ENCODE peak calls at places on chromosome 11, in four cellular contexts. Q, J, O and X are unnamed samples.

GRCh38 chr11:107157146-107157808 is 139.0 kb upstream of the GUCY1A2 start:
- DNase-seq in Q (no peak), J (no peak), O (no peak), X (no peak)

GRCh38 chr11:64088159-64089026 is 52.7 kb downstream of the FLRT1 start:
- DNase-seq in Q (no peak), J (no peak), O (no peak), X (no peak)

GRCh38 chr11:117045196-117045595 is 53.0 kb downstream of the SIK3 start:
- DNase-seq in Q (no peak), J (peak), O (peak), X (no peak)

GRCh38 chr11:122045181-122045586 is 70.8 kb downstream of the BLID start:
- DNase-seq in Q (no peak), J (no peak), O (peak), X (no peak)

GRCh38 chr11:24267015-24267414 is 229.8 kb upstream of the LUZP2 start:
- DNase-seq in Q (no peak), J (no peak), O (no peak), X (peak)

GRCh38 chr11:108364159-108364558 is 103.2 kb downstream of the C11orf65 start:
- DNase-seq in Q (no peak), J (no peak), O (no peak), X (no peak)

GRCh38 chr11:68038718-68039525 is at the start of gene TCIRG1:
- DNase-seq in Q (peak), J (no peak), O (peak), X (peak)

GRCh38 chr11:130544266-130544665 is 95.8 kb downstream of the ADAMTS15 start:
- DNase-seq in Q (no peak), J (no peak), O (no peak), X (no peak)

GRCh38 chr11:35173011-35173511 is 34.1 kb downstream of the CD44 start:
- DNase-seq in Q (no peak), J (no peak), O (no peak), X (no peak)

GRCh38 chr11:65251476-65251875 is 10.3 kb upstream of the POLA2 start:
- DNase-seq in Q (no peak), J (no peak), O (peak), X (no peak)

GRCh38 chr11:71153005-71153395 is 99.4 kb downstream of the SHANK2 start:
- DNase-seq in Q (no peak), J (no peak), O (peak), X (peak)

GRCh38 chr11:225734-226453 is 10.2 kb downstream of the SIRT3 start:
- DNase-seq in Q (no peak), J (no peak), O (no peak), X (no peak)

GRCh38 chr11:80778432-80778831 is 1337.6 kb upstream of the TENM4 start:
- DNase-seq in Q (no peak), J (no peak), O (no peak), X (no peak)

GRCh38 chr11:59145534-59145933 is 2.9 kb downstream of the FAM111A start:
- DNase-seq in Q (no peak), J (no peak), O (peak), X (no peak)

GRCh38 chr11:46296520-46297448 is 19.3 kb downstream of the CREB3L1 start:
- DNase-seq in Q (peak), J (no peak), O (peak), X (peak)

GRCh38 chr11:45252134-45252856 is 33.8 kb downstream of the SYT13 start:
- DNase-seq in Q (peak), J (no peak), O (peak), X (peak)

GRCh38 chr11:92240946-92241345 is 16.3 kb downstream of the FAT3 start:
- DNase-seq in Q (no peak), J (no peak), O (no peak), X (no peak)

GRCh38 chr11:34640050-34640971 is 19.4 kb downstream of the EHF start:
- DNase-seq in Q (no peak), J (no peak), O (no peak), X (no peak)

GRCh38 chr11:35525501-35526175 is at the start of gene PAMR1:
- DNase-seq in Q (peak), J (no peak), O (peak), X (peak)